ENCODE peak calls at places on chromosome 20, in eight cellular contexts. D, S, Q, U, C, E, L and R are unnamed samples.

GRCh38 chr20:45011108-45011526 is 44.8 kb downstream of the STK4 start:
- DNase-seq in U (peak), S (no peak), L (peak), Q (no peak), C (peak), D (peak), E (peak), R (peak)

GRCh38 chr20:56798634-56799033 is 169.5 kb downstream of the TFAP2C start:
- DNase-seq in E (no peak), S (no peak), C (no peak), U (no peak), L (no peak), D (no peak), Q (no peak), R (no peak)

GRCh38 chr20:37729909-37730308 is 36.1 kb downstream of the CTNNBL1 start:
- DNase-seq in E (no peak), L (no peak), S (no peak), D (peak), C (no peak), U (no peak), Q (no peak), R (no peak)

GRCh38 chr20:23278172-23278571 is 72.4 kb upstream of the NXT1 start:
- DNase-seq in L (no peak), Q (no peak), C (no peak), D (no peak), E (no peak), U (no peak), S (no peak), R (no peak)

GRCh38 chr20:56909918-56910714 is 281.0 kb downstream of the TFAP2C start:
- DNase-seq in U (no peak), Q (no peak), E (no peak), D (no peak), S (no peak), L (no peak), C (no peak), R (no peak)

GRCh38 chr20:19737025-19737424 is 21.0 kb upstream of the RIN2 start:
- DNase-seq in L (no peak), E (no peak), C (no peak), D (peak), S (no peak), U (no peak), Q (no peak), R (no peak)

GRCh38 chr20:57048027-57048869 is 218.2 kb downstream of the BMP7 start:
- DNase-seq in C (no peak), L (peak), U (peak), S (no peak), Q (no peak), E (peak), D (no peak), R (peak)

GRCh38 chr20:45945678-45946148 is 11.2 kb downstream of the PCIF1 start:
- DNase-seq in E (no peak), Q (no peak), U (no peak), D (no peak), C (no peak), L (no peak), S (no peak), R (no peak)

GRCh38 chr20:24786646-24787045 is 162.4 kb upstream of the CST7 start:
- DNase-seq in Q (no peak), L (no peak), D (no peak), E (no peak), U (no peak), C (no peak), S (peak), R (no peak)

GRCh38 chr20:51801220-51801991 is 915 bp downstream of the SALL4 start:
- DNase-seq in D (no peak), Q (no peak), C (no peak), L (peak), E (peak), U (peak), S (no peak), R (peak)

GRCh38 chr20:20711413-20711812 is 1.0 kb downstream of the RALGAPA2 start:
- DNase-seq in U (no peak), D (no peak), L (no peak), E (peak), C (no peak), Q (no peak), S (no peak), R (no peak)

GRCh38 chr20:859661-860294 is 26.3 kb downstream of the FAM110A start:
- DNase-seq in S (no peak), U (no peak), L (no peak), D (no peak), C (no peak), Q (no peak), E (no peak), R (no peak)

GRCh38 chr20:51376121-51376520 is 166.4 kb downstream of the NFATC2 start:
- DNase-seq in E (no peak), C (no peak), L (no peak), D (no peak), U (no peak), Q (no peak), S (no peak), R (no peak)

GRCh38 chr20:8664778-8665177 is 404.1 kb upstream of the PLCB4 start:
- DNase-seq in D (no peak), C (no peak), Q (no peak), E (no peak), L (no peak), U (no peak), S (no peak), R (no peak)
- TF ChIP-seq CTCF in D (no peak), C (peak), Q (no peak), E (no peak), L (no peak), U (peak), S (peak), R (peak)

GRCh38 chr20:58813369-58813768 is 37.3 kb downstream of the GNAS-AS1 start:
- DNase-seq in S (no peak), C (no peak), E (no peak), D (no peak), U (no peak), Q (no peak), L (no peak), R (no peak)

GRCh38 chr20:58816957-58817651 is 33.6 kb downstream of the GNAS-AS1 start:
- DNase-seq in U (no peak), E (no peak), Q (no peak), D (no peak), L (no peak), S (no peak), C (no peak), R (no peak)

GRCh38 chr20:58816051-58816450 is 34.7 kb downstream of the GNAS-AS1 start:
- DNase-seq in L (no peak), D (no peak), S (no peak), Q (no peak), C (no peak), E (no peak), U (no peak), R (no peak)

GRCh38 chr20:58817748-58818147 is 33.0 kb downstream of the GNAS-AS1 start:
- DNase-seq in Q (no peak), L (no peak), S (no peak), U (no peak), C (no peak), E (no peak), D (no peak), R (no peak)

DNA sequence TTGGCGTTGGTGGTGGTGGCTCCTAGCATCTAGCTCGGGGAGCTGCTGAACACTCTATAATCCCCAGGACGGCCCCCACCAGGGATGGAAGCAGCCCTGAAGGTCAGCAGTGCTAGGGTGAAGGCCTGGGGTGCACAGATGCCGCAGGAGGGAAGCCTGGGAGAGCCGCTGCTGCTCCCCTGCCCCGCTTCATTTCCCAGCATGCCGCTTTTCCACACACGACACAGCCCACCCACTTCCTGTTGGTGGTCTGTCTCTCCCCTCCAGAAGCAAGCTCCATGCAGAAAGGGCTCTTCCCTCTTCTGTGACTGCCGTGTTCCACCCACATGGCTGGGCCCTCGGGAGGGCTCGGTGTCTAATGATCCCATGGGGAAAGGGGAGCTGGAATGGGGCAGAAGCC is 35.3 kb downstream of the GNAS-AS1 start:
- DNase-seq in E (no peak), C (no peak), D (no peak), Q (no peak), U (no peak), L (no peak), S (no peak), R (no peak)
- TF ChIP-seq CTCF in E (no peak), C (no peak), D (no peak), Q (no peak), U (no peak), L (no peak), S (no peak), R (no peak)

GRCh38 chr20:32508775-32509119 is 76.4 kb downstream of the NOL4L start:
- DNase-seq in L (no peak), U (no peak), D (no peak), C (no peak), S (no peak), Q (no peak), E (peak), R (no peak)

GRCh38 chr20:32510601-32511357 is 74.4 kb downstream of the NOL4L start:
- DNase-seq in S (no peak), C (no peak), D (no peak), U (peak), Q (no peak), E (peak), L (no peak), R (peak)

GRCh38 chr20:32511358-32512046 is 73.6 kb downstream of the NOL4L start:
- DNase-seq in S (no peak), E (no peak), L (no peak), Q (no peak), C (no peak), D (no peak), U (no peak), R (no peak)

GRCh38 chr20:32509639-32510066 is 75.5 kb downstream of the NOL4L start:
- DNase-seq in E (no peak), C (no peak), S (no peak), L (no peak), U (no peak), D (no peak), Q (no peak), R (peak)

GRCh38 chr20:32510120-32510600 is 75.0 kb downstream of the NOL4L start:
- DNase-seq in D (no peak), E (no peak), S (no peak), Q (no peak), L (no peak), C (no peak), U (no peak), R (no peak)
- TF ChIP-seq CTCF in D (no peak), E (peak), S (no peak), Q (no peak), L (no peak), C (no peak), U (no peak), R (no peak)

DNA sequence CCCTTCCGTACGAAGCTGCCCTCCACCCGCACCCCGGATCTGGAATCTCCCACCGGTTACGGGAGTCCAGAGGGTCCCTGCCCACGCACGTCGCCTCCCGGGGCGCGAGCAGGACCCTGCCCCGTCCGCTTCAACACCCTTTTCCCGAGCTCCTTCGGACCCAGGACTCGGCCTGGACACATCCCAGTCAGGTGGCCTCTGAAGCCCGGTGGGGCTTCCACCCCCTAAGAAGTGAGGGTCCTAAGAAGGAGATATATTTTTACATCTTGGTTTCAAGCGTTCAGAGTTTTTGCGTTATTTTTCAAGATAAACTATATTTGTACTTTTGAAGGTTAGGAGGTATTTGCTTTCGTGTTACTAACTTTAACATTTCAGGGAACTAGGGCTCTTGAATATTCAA is 567 bp downstream of the ARFGAP1 start:
- DNase-seq in D (no peak), U (no peak), S (no peak), Q (no peak), L (no peak), C (no peak), E (no peak), R (no peak)
- TF ChIP-seq CTCF in D (no peak), U (no peak), S (no peak), Q (no peak), L (no peak), C (no peak), E (no peak), R (no peak)

GRCh38 chr20:63411151-63411897 is 50.2 kb upstream of the CHRNA4 start:
- DNase-seq in S (no peak), C (no peak), U (no peak), L (no peak), Q (no peak), E (no peak), D (no peak), R (no peak)
- TF ChIP-seq CTCF in S (no peak), C (no peak), U (no peak), L (no peak), Q (no peak), E (peak), D (no peak), R (no peak)

GRCh38 chr20:5127859-5128409 is 1.1 kb downstream of the CDS2 start:
- DNase-seq in S (no peak), C (no peak), E (no peak), U (no peak), D (no peak), L (no peak), Q (no peak), R (no peak)

GRCh38 chr20:5131502-5131901 is 4.7 kb downstream of the CDS2 start:
- DNase-seq in Q (no peak), L (no peak), E (no peak), C (no peak), S (no peak), U (no peak), D (no peak), R (no peak)

GRCh38 chr20:5127204-5127858 is 523 bp downstream of the CDS2 start:
- DNase-seq in E (peak), S (peak), C (peak), Q (no peak), D (peak), U (peak), L (peak), R (peak)

GRCh38 chr20:5126512-5127203 is at the start of gene CDS2:
- DNase-seq in Q (peak), D (peak), L (peak), U (peak), C (peak), S (peak), E (peak), R (peak)

DNA sequence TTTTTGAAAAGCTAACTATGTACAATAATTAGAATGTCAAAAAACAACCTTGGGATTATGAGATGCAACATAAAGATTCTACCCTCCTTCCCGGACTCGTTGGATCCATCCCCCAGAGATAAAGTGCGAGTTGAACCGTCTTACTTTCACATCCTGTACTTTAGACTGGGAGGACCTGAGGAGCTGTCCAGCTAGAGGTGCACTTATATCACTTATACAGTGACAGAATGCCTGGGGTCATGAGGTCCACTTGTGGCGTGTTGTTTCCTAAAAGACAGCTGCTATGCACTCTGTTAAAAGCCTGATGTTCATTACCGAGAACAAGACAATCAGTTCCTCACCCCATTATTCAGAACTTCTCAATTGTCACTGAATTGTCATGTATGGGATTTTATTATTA is 2.1 kb downstream of the CDS2 start:
- DNase-seq in C (no peak), Q (no peak), E (no peak), D (no peak), S (no peak), U (no peak), L (no peak), R (no peak)
- TF ChIP-seq CTCF in C (no peak), Q (no peak), E (no peak), D (no peak), S (no peak), U (no peak), L (no peak), R (no peak)

DNA sequence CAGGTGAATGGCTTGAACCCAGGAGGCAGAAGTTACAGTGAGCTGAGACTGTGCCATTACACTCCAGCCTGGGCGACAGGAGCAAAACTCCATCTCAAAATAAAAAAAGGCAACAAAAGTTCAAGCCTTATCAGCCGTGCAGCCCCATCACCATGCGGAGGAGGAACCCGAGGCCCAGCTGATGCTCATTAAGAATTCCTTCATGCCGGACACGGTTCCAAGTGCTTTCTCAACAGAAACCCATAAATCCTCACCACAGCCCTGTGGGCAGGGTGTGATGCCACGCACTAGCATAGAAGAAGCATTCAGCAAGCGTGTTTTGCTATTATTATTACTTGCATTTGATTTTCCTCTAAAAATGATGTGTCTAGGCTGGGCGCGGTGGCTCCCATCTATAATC is 56.3 kb downstream of the PREX1 start:
- DNase-seq in L (no peak), U (peak), S (no peak), E (no peak), C (no peak), Q (no peak), D (peak), R (no peak)
- TF ChIP-seq CTCF in L (no peak), U (no peak), S (no peak), E (no peak), C (no peak), Q (no peak), D (no peak), R (no peak)

GRCh38 chr20:63280929-63281545 is 8.4 kb downstream of the ARFGAP1 start:
- DNase-seq in D (no peak), E (no peak), S (no peak), C (no peak), U (no peak), Q (no peak), L (peak), R (no peak)
- TF ChIP-seq CTCF in D (peak), E (peak), S (no peak), C (no peak), U (peak), Q (no peak), L (peak), R (no peak)

DNA sequence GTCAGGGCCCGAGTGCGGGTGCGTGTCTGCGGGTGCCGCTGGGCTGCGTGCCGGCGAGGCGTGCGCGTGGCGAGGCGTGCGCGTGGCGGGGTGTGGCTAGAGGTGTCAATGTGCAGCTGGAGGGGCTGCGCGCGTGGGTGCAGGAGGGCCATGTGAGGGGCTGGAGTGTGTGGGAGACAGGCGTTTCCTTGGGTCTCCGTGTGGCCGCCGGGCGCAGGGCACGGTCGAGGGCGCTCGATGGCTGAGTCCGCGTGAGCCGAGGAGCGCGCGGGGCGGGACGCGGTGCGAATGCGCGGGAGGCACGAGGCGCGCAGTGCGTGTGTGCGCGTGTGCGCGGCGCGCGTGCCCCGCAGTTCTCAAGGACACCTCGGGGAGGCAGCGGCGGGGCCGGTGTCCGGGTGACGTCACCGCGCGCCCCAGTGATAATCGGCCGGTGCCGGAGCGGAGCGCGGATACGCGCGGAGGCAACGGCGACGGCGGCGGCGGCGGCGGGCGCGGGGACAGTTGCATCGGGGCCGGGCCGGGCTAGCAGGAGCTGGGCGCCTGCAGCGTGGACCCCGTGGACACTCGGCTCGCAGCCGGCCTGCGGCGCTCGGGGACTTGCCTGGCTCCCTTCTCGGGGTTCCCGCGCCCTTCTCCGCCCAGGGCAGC is 38.7 kb downstream of the YTHDF1 start:
- DNase-seq in U (peak), C (no peak), S (no peak), D (no peak), Q (no peak), E (no peak), L (peak), R (no peak)
- TF ChIP-seq CTCF in U (no peak), C (no peak), S (no peak), D (no peak), Q (no peak), E (no peak), L (no peak), R (peak)